ENCODE peak calls at places on chromosomes 4 and X, in five cellular contexts. One of them, this sample, is unnamed.

GRCh38 chr4:8362483-8362882 is 78.0 kb downstream of the ACOX3 start:
- DNase-seq in thoracic aorta: no peak
- DNase-seq in dorsolateral prefrontal cortex: no peak
- DNase-seq in GM12865: no peak
- DNase-seq in IMR-90: no peak
- DNase-seq in this sample: no peak

GRCh38 chr4:74005528-74005927 is 7.1 kb upstream of the CXCL5 start:
- DNase-seq in IMR-90: no peak
- DNase-seq in thoracic aorta: no peak
- DNase-seq in dorsolateral prefrontal cortex: no peak
- DNase-seq in GM12865: no peak
- DNase-seq in this sample: no peak

GRCh38 chr4:84529169-84529751 is 30.2 kb upstream of the NKX6-1 start:
- DNase-seq in GM12865: peak; percentile 24
- DNase-seq in thoracic aorta: no peak
- DNase-seq in IMR-90: peak; percentile 11
- DNase-seq in dorsolateral prefrontal cortex: no peak
- DNase-seq in this sample: peak; percentile 27

GRCh38 chrX:10186355-10186754 is 29.6 kb downstream of the CLCN4 start:
- DNase-seq in IMR-90: no peak
- DNase-seq in thoracic aorta: no peak
- DNase-seq in GM12865: no peak
- DNase-seq in dorsolateral prefrontal cortex: no peak
- DNase-seq in this sample: no peak

GRCh38 chr4:17066972-17067371 is 168.5 kb upstream of the LDB2 start:
- DNase-seq in dorsolateral prefrontal cortex: no peak
- DNase-seq in thoracic aorta: peak; percentile 21
- DNase-seq in IMR-90: peak; percentile 94
- DNase-seq in GM12865: no peak
- DNase-seq in this sample: no peak

GRCh38 chr4:136319789-136320470 is 1212.4 kb downstream of the PCDH18 start:
- DNase-seq in GM12865: no peak
- DNase-seq in IMR-90: peak; percentile 49
- DNase-seq in dorsolateral prefrontal cortex: no peak
- DNase-seq in thoracic aorta: no peak
- DNase-seq in this sample: no peak

GRCh38 chrX:42725196-42725595 is 52.8 kb downstream of the PPP1R2C start:
- DNase-seq in GM12865: no peak
- DNase-seq in thoracic aorta: no peak
- DNase-seq in dorsolateral prefrontal cortex: no peak
- DNase-seq in IMR-90: no peak
- DNase-seq in this sample: no peak

GRCh38 chrX:84187501-84188319 is at the start of gene RPS6KA6:
- DNase-seq in GM12865: no peak
- DNase-seq in thoracic aorta: no peak
- DNase-seq in IMR-90: peak; percentile 22
- DNase-seq in dorsolateral prefrontal cortex: peak; percentile 31
- DNase-seq in this sample: no peak

GRCh38 chr4:10023050-10023419 is 1.7 kb upstream of the SLC2A9 start:
- DNase-seq in dorsolateral prefrontal cortex: no peak
- DNase-seq in thoracic aorta: no peak
- DNase-seq in GM12865: no peak
- DNase-seq in IMR-90: no peak
- DNase-seq in this sample: no peak

GRCh38 chr4:76836860-76837564 is 60.9 kb downstream of the SOWAHB start:
- DNase-seq in IMR-90: no peak
- DNase-seq in thoracic aorta: no peak
- DNase-seq in dorsolateral prefrontal cortex: no peak
- DNase-seq in GM12865: no peak
- DNase-seq in this sample: no peak

GRCh38 chrX:70720721-70721120 is 187.8 kb downstream of the TEX11 start:
- DNase-seq in GM12865: no peak
- DNase-seq in dorsolateral prefrontal cortex: no peak
- DNase-seq in thoracic aorta: no peak
- DNase-seq in IMR-90: no peak
- DNase-seq in this sample: no peak
- TF ChIP-seq CTCF in GM12865: no peak
- TF ChIP-seq CTCF in dorsolateral prefrontal cortex: no peak
- TF ChIP-seq CTCF in thoracic aorta: no peak
- TF ChIP-seq CTCF in IMR-90: no peak
- TF ChIP-seq CTCF in this sample: no peak

GRCh38 chrX:106959897-106960296 is 39.7 kb downstream of the CLDN2 start:
- DNase-seq in IMR-90: peak; percentile 33
- DNase-seq in thoracic aorta: no peak
- DNase-seq in dorsolateral prefrontal cortex: no peak
- DNase-seq in GM12865: no peak
- DNase-seq in this sample: no peak
- TF ChIP-seq CTCF in IMR-90: peak; percentile 41
- TF ChIP-seq CTCF in thoracic aorta: no peak
- TF ChIP-seq CTCF in dorsolateral prefrontal cortex: peak; percentile 40
- TF ChIP-seq CTCF in GM12865: no peak
- TF ChIP-seq CTCF in this sample: no peak

DNA sequence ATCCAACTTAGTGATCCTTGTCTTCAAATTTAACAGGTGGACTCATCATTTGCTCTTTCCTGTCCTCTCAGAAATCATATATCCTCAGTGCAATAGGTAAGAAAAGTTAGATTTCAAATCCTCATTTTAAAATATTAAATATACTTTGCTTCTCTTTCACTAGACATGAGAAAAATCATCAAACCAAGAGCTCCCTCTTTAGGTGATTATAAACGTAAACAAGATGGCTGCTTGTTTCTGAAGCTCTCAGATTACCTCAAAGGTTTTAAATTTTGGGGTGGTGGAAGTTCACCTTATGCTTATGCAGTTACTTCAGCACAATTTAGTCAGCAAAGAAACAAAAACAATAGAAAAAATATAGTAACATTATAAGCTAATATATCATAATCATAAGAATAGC is 27.3 kb downstream of the CSN3 start:
- DNase-seq in IMR-90: no peak
- DNase-seq in GM12865: peak; percentile 6
- DNase-seq in thoracic aorta: no peak
- DNase-seq in dorsolateral prefrontal cortex: no peak
- DNase-seq in this sample: no peak
- TF ChIP-seq CTCF in IMR-90: no peak
- TF ChIP-seq CTCF in GM12865: no peak
- TF ChIP-seq CTCF in thoracic aorta: no peak
- TF ChIP-seq CTCF in dorsolateral prefrontal cortex: no peak
- TF ChIP-seq CTCF in this sample: no peak

GRCh38 chr4:120056249-120056648 is 10.4 kb downstream of the MAD2L1 start:
- DNase-seq in thoracic aorta: no peak
- DNase-seq in IMR-90: peak; percentile 70
- DNase-seq in GM12865: no peak
- DNase-seq in dorsolateral prefrontal cortex: no peak
- DNase-seq in this sample: no peak
- TF ChIP-seq CTCF in thoracic aorta: peak; percentile 35
- TF ChIP-seq CTCF in IMR-90: peak; percentile 55
- TF ChIP-seq CTCF in GM12865: no peak
- TF ChIP-seq CTCF in dorsolateral prefrontal cortex: peak; percentile 48
- TF ChIP-seq CTCF in this sample: no peak